ENCODE peak calls at places on chromosomes 11 and 22, in six cellular contexts. Q is H9, K is IMR-90, N is trophoblast cell, X is neuronal stem cell, S is mesenchymal stem cell. A is an unnamed sample.

GRCh38 chr11:56764976-56765375 is 16.5 kb upstream of the OR9G4 start:
- DNase-seq in Q (no peak), K (no peak), N (no peak), X (no peak), S (no peak), A (no peak)

GRCh38 chr11:59611570-59612565 is 3.7 kb downstream of the OSBP start:
- DNase-seq in Q (no peak), K (peak), N (no peak), X (no peak), S (peak), A (no peak)

GRCh38 chr11:121426476-121427454 is 25.3 kb upstream of the SORL1 start:
- DNase-seq in Q (peak), K (no peak), N (peak), X (no peak), S (no peak), A (no peak)

GRCh38 chr11:32034149-32034548 is 56.7 kb upstream of the RCN1 start:
- DNase-seq in Q (no peak), K (peak), N (no peak), X (no peak), S (peak), A (no peak)

GRCh38 chr22:41992496-41992895 is 6.1 kb upstream of the WBP2NL start:
- DNase-seq in Q (no peak), K (no peak), N (no peak), X (no peak), S (no peak), A (no peak)

GRCh38 chr22:50169774-50170341 is 673 bp upstream of the PANX2 start:
- DNase-seq in Q (no peak), K (no peak), N (no peak), X (no peak), S (no peak), A (no peak)

GRCh38 chr11:11074686-11075370 is 217.0 kb upstream of the ZBED5 start:
- DNase-seq in Q (no peak), K (no peak), N (no peak), X (no peak), S (no peak), A (no peak)

GRCh38 chr11:2788751-2789140 is 89.0 kb upstream of the KCNQ1OT1 start:
- DNase-seq in Q (no peak), K (no peak), N (no peak), X (no peak), S (no peak), A (peak)

GRCh38 chr22:44159230-44159629 is 21.5 kb upstream of the PARVG start:
- DNase-seq in Q (no peak), K (no peak), N (no peak), X (no peak), S (no peak), A (no peak)

GRCh38 chr22:22599248-22599647 is 40.2 kb upstream of the PRAME start:
- DNase-seq in Q (no peak), K (no peak), N (no peak), X (no peak), S (no peak), A (no peak)

GRCh38 chr11:102784380-102784779 is 4.0 kb upstream of the MMP10 start:
- DNase-seq in Q (no peak), K (no peak), N (no peak), X (no peak), S (no peak), A (no peak)

GRCh38 chr11:32473282-32473909 is 38.1 kb upstream of the WT1 start:
- DNase-seq in Q (no peak), K (no peak), N (no peak), X (no peak), S (no peak), A (no peak)

GRCh38 chr11:24623121-24623520 is 126.3 kb downstream of the LUZP2 start:
- DNase-seq in Q (no peak), K (peak), N (peak), X (no peak), S (no peak), A (no peak)

GRCh38 chr11:126585388-126586302 is 230.2 kb downstream of the ST3GAL4 start:
- DNase-seq in Q (peak), K (peak), N (no peak), X (no peak), S (peak), A (no peak)

GRCh38 chr11:84117394-84117793 is 831.2 kb upstream of the CCDC90B start:
- DNase-seq in Q (no peak), K (peak), N (no peak), X (no peak), S (peak), A (no peak)

GRCh38 chr22:50544746-50545253 is 899 bp upstream of the KLHDC7B start:
- DNase-seq in Q (no peak), K (no peak), N (no peak), X (no peak), S (no peak), A (no peak)

GRCh38 chr22:22914726-22915669 is 27.4 kb downstream of the IGLL5 start:
- DNase-seq in Q (no peak), K (no peak), N (no peak), X (no peak), S (no peak), A (no peak)

GRCh38 chr22:38074181-38075104 is 9.5 kb downstream of the SLC16A8 start:
- DNase-seq in Q (peak), K (peak), N (peak), X (no peak), S (peak), A (peak)

GRCh38 chr11:107973641-107974040 is 35.1 kb upstream of the CUL5 start:
- DNase-seq in Q (no peak), K (no peak), N (no peak), X (no peak), S (no peak), A (no peak)

GRCh38 chr11:103871923-103872551 is 164.4 kb upstream of the DDI1 start:
- DNase-seq in Q (no peak), K (no peak), N (no peak), X (no peak), S (no peak), A (no peak)

GRCh38 chr11:73851046-73851764 is 25.4 kb downstream of the COA4 start:
- DNase-seq in Q (no peak), K (no peak), N (no peak), X (no peak), S (no peak), A (no peak)

GRCh38 chr11:97409141-97409540 is 1019.3 kb downstream of the JRKL start:
- DNase-seq in Q (no peak), K (no peak), N (no peak), X (no peak), S (no peak), A (no peak)

GRCh38 chr11:6782720-6783119 is at the start of gene OR2AG1:
- DNase-seq in Q (no peak), K (no peak), N (no peak), X (no peak), S (no peak), A (no peak)

GRCh38 chr22:33921576-33922181 is 1.4 kb upstream of the LARGE1 start:
- DNase-seq in Q (peak), K (peak), N (no peak), X (peak), S (peak), A (no peak)

GRCh38 chr22:30574095-30574981 is at the start of gene GAL3ST1:
- DNase-seq in Q (peak), K (no peak), N (no peak), X (peak), S (no peak), A (no peak)

GRCh38 chr11:72287293-72287692 is 43.3 kb upstream of the PHOX2A start:
- DNase-seq in Q (no peak), K (no peak), N (no peak), X (no peak), S (no peak), A (peak)

GRCh38 chr11:6468712-6469495 is 4.8 kb downstream of the TRIM3 start:
- DNase-seq in Q (peak), K (peak), N (peak), X (peak), S (peak), A (peak)

GRCh38 chr11:68843703-68844312 is 2.1 kb upstream of the CPT1A start:
- DNase-seq in Q (peak), K (no peak), N (peak), X (no peak), S (peak), A (peak)

GRCh38 chr11:1260023-1260501 is 37.2 kb downstream of the MUC5B start:
- DNase-seq in Q (peak), K (no peak), N (no peak), X (no peak), S (peak), A (no peak)

GRCh38 chr11:125433454-125434121 is 62.5 kb downstream of the FEZ1 start:
- DNase-seq in Q (peak), K (peak), N (peak), X (peak), S (peak), A (no peak)

GRCh38 chr11:69074786-69075185 is 26.1 kb downstream of the TPCN2 start:
- DNase-seq in Q (no peak), K (no peak), N (no peak), X (no peak), S (no peak), A (no peak)

GRCh38 chr11:567036-567628 is 6.4 kb downstream of the RASSF7 start:
- DNase-seq in Q (no peak), K (no peak), N (no peak), X (no peak), S (no peak), A (no peak)

GRCh38 chr11:18105086-18105801 is 638 bp downstream of the SAAL1 start:
- DNase-seq in Q (no peak), K (no peak), N (no peak), X (no peak), S (peak), A (no peak)

GRCh38 chr22:47565607-47566006 is 803.2 kb downstream of the TBC1D22A start:
- DNase-seq in Q (no peak), K (no peak), N (no peak), X (no peak), S (no peak), A (no peak)

DNA sequence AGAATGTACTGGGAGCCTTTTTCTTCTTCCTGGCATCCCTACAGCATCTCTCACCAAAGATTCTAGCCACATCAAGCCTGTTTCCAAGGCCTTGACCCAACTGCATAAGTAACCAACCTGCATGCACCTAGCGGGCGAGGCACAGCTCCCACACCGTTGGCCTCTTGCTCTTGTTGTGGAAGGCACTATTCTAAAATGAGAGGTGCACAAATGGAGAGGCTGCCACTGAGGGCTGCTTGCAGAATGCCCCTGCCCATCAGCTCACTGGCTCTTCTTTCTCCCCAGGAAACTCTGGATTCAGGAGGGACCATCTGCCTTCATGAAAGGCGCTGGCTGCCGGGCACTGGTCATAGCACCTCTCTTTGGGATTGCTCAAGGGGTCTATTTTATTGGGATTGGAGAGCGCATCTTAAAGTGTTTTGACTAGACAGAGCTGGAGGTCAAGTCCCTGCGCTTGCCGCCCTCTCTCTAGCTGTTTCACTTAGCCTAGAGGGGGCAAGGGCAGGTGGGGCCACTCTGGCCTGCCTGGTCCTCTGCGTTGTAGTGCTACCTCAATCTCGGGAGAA is 26.6 kb downstream of the SLC25A18 start:
- DNase-seq in Q (no peak), K (no peak), N (no peak), X (no peak), S (no peak), A (no peak)
- H4K91ac ChIP-seq in Q (no peak), K (no peak), N (no peak), X (no peak), S (no peak), A (no peak)

GRCh38 chr11:33492569-33492968 is 208.1 kb downstream of the C11orf91 start:
- DNase-seq in Q (no peak), K (no peak), N (no peak), X (no peak), S (no peak), A (no peak)
- H4K91ac ChIP-seq in Q (no peak), K (no peak), N (no peak), X (no peak), S (no peak), A (no peak)

GRCh38 chr11:5251746-5252145 is 2.1 kb upstream of the HBG1 start:
- DNase-seq in Q (no peak), K (no peak), N (no peak), X (no peak), S (no peak), A (no peak)

GRCh38 chr11:5250777-5251176 is 1.1 kb upstream of the HBG1 start:
- DNase-seq in Q (no peak), K (no peak), N (no peak), X (no peak), S (no peak), A (no peak)

GRCh38 chr11:5257296-5257695 is 2.7 kb upstream of the HBG2 start:
- DNase-seq in Q (peak), K (no peak), N (no peak), X (no peak), S (no peak), A (no peak)

GRCh38 chr11:5247479-5248192 is 2.0 kb downstream of the HBG1 start:
- DNase-seq in Q (no peak), K (peak), N (no peak), X (no peak), S (no peak), A (no peak)

DNA sequence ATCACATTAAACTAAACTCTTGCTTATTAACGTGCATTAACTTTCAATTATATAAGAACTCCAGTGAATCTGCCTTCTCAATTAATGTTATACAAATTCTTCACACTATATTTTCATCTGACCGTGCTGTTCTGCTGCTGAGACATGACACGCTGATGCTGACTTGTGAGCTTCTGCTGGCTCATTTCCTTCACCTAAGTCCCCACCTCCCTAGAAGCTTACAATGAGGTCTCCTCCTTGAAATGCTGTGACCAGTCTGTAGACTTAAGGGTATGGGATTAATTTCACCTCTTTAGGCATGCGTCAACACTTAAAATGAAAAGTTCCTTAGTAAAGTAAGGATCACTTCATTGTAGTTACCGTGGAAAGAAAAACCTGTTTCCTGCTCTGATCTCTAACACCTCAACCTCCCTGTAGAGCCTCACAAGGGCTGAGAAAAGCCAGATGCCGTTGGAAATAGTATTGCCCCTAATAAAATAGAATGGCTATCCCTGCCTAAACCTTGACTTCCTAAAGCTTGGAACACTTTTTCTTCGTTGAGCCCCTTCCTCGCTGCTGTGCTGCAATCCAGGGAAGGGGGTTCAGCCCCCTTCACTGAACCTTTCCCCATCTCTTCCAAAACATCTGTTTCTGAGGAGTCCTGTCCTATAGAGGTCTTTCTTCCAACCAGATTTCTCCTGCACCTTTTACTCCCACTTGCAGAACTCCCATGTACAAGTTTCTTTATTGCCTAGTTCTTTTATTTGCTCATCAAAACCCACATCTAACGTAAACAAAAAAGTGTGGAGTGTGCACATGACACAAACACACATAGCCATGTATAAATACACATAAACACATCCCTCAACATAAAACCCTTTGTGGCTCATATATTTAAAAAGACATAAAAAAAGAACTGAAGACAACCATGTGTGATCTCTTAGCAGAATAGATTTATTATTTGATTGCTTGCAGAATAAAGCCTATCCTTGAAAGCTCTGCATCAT is 2.0 kb downstream of the HBG2 start:
- DNase-seq in Q (no peak), K (no peak), N (no peak), X (no peak), S (no peak), A (no peak)
- H4K91ac ChIP-seq in Q (no peak), K (no peak), N (no peak), X (no peak), S (no peak), A (no peak)

DNA sequence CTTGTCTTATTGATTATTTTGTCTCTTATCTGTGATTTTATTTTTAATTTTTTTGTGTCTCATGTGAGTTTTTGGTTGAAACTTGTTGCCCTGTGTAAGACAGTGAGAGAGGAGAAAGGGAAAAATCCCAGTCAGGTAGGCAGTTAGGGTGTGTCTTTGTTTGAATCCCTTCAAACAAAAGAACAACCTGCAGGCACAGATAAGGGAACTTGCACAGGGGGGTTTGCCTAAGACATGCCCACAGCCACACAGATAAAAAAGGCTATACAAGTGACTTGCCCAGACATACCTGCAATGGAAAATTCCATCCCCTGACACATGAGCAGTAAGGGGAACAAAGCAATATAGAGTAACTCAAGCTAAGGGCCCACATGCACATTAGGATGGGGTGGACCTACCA is 127.8 kb upstream of the PLET1 start:
- DNase-seq in Q (no peak), K (no peak), N (no peak), X (no peak), S (no peak), A (no peak)
- H4K91ac ChIP-seq in Q (no peak), K (no peak), N (no peak), X (no peak), S (no peak), A (no peak)

DNA sequence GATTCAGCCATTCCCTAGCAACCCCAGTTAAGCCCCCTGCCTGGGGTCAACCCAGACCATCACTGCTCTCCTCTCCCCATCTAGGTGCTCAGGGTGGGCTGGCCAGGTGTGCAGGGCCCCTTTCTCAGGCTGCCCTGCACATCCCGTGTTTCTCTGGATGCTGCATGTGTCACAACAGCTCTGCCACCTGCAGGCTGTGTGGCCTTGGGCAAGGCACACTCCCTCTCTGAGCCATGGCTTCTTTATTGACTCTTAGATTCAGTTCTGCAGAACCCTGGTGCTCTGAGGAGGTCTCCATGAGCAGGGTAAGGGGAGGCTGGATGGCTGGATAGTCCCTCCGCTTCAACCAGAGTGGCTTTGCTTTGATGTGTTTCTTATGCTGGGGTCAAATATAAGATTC is 24.6 kb downstream of the RPS6KA4 start:
- DNase-seq in Q (no peak), K (no peak), N (no peak), X (no peak), S (no peak), A (no peak)
- H4K91ac ChIP-seq in Q (no peak), K (no peak), N (no peak), X (no peak), S (no peak), A (no peak)

GRCh38 chr11:100574894-100575769 is 112.0 kb upstream of the ARHGAP42 start:
- DNase-seq in Q (no peak), K (peak), N (no peak), X (no peak), S (peak), A (no peak)

GRCh38 chr11:100573911-100574513 is 113.1 kb upstream of the ARHGAP42 start:
- DNase-seq in Q (no peak), K (no peak), N (no peak), X (no peak), S (no peak), A (no peak)

GRCh38 chr11:100576044-100577021 is 110.8 kb upstream of the ARHGAP42 start:
- DNase-seq in Q (no peak), K (peak), N (peak), X (peak), S (peak), A (no peak)

GRCh38 chr11:100581318-100581717 is 105.8 kb upstream of the ARHGAP42 start:
- DNase-seq in Q (no peak), K (no peak), N (no peak), X (no peak), S (peak), A (no peak)

DNA sequence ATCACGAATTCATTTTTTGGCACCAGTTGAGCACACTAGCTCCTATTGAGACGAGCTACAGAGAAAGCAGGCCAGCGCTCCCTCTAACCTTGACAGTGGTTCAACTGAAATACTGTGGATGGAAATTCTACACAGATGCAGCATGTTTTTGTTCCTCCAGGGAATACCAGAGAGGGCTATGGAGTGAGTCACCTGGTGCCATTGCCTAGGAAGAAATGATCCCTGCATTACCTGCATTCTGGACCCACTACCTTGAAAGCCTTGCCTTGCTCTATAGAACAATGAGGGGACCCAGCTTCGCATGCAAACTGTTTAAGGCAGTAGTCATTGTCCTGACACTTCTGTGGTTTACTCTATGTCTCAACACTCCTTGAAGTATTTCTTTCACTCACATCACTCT is 108.1 kb upstream of the ARHGAP42 start:
- DNase-seq in Q (peak), K (peak), N (peak), X (no peak), S (peak), A (no peak)
- H4K91ac ChIP-seq in Q (no peak), K (peak), N (no peak), X (no peak), S (peak), A (no peak)

GRCh38 chr22:20928573-20928967 is 11.4 kb downstream of the CRKL start:
- DNase-seq in Q (no peak), K (no peak), N (no peak), X (no peak), S (no peak), A (no peak)
- H4K91ac ChIP-seq in Q (no peak), K (no peak), N (no peak), X (no peak), S (no peak), A (no peak)

DNA sequence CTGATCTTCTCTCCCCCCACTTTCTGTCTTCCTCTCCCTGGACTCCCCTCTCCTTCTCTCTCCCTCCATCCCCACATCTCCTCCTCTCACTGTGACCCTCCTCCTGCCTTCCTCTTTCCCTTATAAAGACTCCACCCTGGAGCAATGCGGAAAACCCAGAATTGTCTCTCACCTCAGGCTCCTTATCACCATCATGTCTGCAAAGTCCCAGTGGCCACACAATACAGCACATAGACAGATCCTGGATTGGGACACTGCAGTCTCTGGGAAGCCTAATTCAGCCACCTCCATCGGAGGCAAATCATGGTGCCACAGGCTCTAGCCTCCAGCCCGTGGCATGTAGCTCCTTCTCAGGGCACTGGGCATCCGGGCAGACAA is 2.7 kb downstream of the RFPL2 start:
- DNase-seq in Q (no peak), K (no peak), N (no peak), X (no peak), S (no peak), A (peak)
- H4K91ac ChIP-seq in Q (no peak), K (no peak), N (no peak), X (no peak), S (no peak), A (peak)

A was measured in H1.